ENCODE peak calls at places on chromosome 1, in six cellular contexts. E is NCI-H1092 treated with DMSO at 0.1 percent for 48 hours, Q is neural progenitor cell, L is activated gamma-delta T cell, C is Karpas-422, R is adrenal gland. O is an unnamed sample.

GRCh38 chr1:108079550-108079949 is 114.6 kb upstream of the VAV3 start:
- DNase-seq in E (no peak), Q (no peak), L (no peak), C (peak; percentile 54), R (no peak), O (no peak)

GRCh38 chr1:231918239-231919015 is 291.8 kb downstream of the DISC1 start:
- DNase-seq in E (no peak), Q (no peak), L (no peak), C (no peak), R (no peak), O (no peak)

GRCh38 chr1:42171679-42172266 is 7.2 kb upstream of the GUCA2A start:
- DNase-seq in E (no peak), Q (no peak), L (no peak), C (no peak), R (no peak), O (no peak)

GRCh38 chr1:200437556-200438203 is 27.8 kb upstream of the ZNF281 start:
- DNase-seq in E (no peak), Q (no peak), L (no peak), C (no peak), R (no peak), O (peak; percentile 11)

GRCh38 chr1:147110872-147111271 is 61.4 kb downstream of the PRKAB2 start:
- DNase-seq in E (no peak), Q (no peak), L (no peak), C (no peak), R (no peak), O (no peak)

GRCh38 chr1:168287237-168287664 is 6.6 kb downstream of the TBX19 start:
- DNase-seq in E (no peak), Q (no peak), L (no peak), C (no peak), R (no peak), O (no peak)

GRCh38 chr1:215444715-215445414 is 122.2 kb upstream of the KCTD3 start:
- DNase-seq in E (no peak), Q (no peak), L (no peak), C (no peak), R (no peak), O (no peak)

GRCh38 chr1:24149854-24150227 is 6.9 kb upstream of the IL22RA1 start:
- DNase-seq in E (no peak), Q (no peak), L (no peak), C (no peak), R (peak; percentile 70), O (no peak)

GRCh38 chr1:109793089-109793485 is 29.4 kb upstream of the EPS8L3 start:
- DNase-seq in E (no peak), Q (no peak), L (no peak), C (no peak), R (no peak), O (no peak)

GRCh38 chr1:42953182-42954180 is 5.2 kb downstream of the SLC2A1 start:
- DNase-seq in E (no peak), Q (no peak), L (no peak), C (no peak), R (no peak), O (no peak)

O was measured in GM18507.